ENCODE peak calls at places on chromosome 18, in eight cellular contexts. U is Calu3; S is fibroblast of the aortic adventitia; E is coronary artery; K is activated CD4-positive, alpha-beta T cell treated with anti-CD3 and anti-CD28 coated beads, Interleukin-2, amount 10 ng/mL, durations not matched to agents 7 days and 5 days; X is dermis microvascular lymphatic vessel endothelial cell; L is AG09319; O is OCI-LY7. C is an unnamed sample.

GRCh38 chr18:21129586-21130216 is 18.1 kb upstream of the ROCK1 start:
- DNase-seq in U (no peak), S (no peak), E (no peak), K (no peak), X (no peak), L (peak; percentile 67), O (no peak), C (no peak)

GRCh38 chr18:74063023-74063422 is 84.6 kb downstream of the FBXO15 start:
- DNase-seq in U (no peak), S (no peak), E (no peak), K (peak; percentile 35), X (no peak), L (no peak), O (peak; percentile 72), C (no peak)

GRCh38 chr18:22422909-22423548 is 5.3 kb upstream of the CTAGE1 start:
- DNase-seq in U (no peak), S (peak; percentile 92), E (no peak), K (no peak), X (peak; percentile 79), L (no peak), O (no peak), C (peak; percentile 64)

GRCh38 chr18:39935598-39935997 is 2019.4 kb upstream of the PIK3C3 start:
- DNase-seq in U (no peak), S (no peak), E (no peak), K (no peak), X (peak; percentile 40), L (no peak), O (no peak), C (no peak)

GRCh38 chr18:21203096-21203495 is 38.9 kb upstream of the GREB1L start:
- DNase-seq in U (no peak), S (no peak), E (no peak), K (no peak), X (no peak), L (no peak), O (no peak), C (no peak)

GRCh38 chr18:55489742-55490055 is 98.3 kb downstream of the TCF4 start:
- DNase-seq in U (no peak), S (no peak), E (no peak), K (no peak), X (peak; percentile 33), L (no peak), O (peak; percentile 48), C (no peak)

GRCh38 chr18:52685316-52685715 is 345.3 kb downstream of the DCC start:
- DNase-seq in U (no peak), S (no peak), E (no peak), K (no peak), X (no peak), L (no peak), O (no peak), C (no peak)

GRCh38 chr18:70075906-70076305 is 128.2 kb upstream of the CD226 start:
- DNase-seq in U (no peak), S (no peak), E (no peak), K (no peak), X (no peak), L (no peak), O (no peak), C (no peak)

GRCh38 chr18:37218022-37218590 is 347.5 kb downstream of the CELF4 start:
- DNase-seq in U (no peak), S (no peak), E (no peak), K (no peak), X (no peak), L (no peak), O (no peak), C (no peak)

GRCh38 chr18:46343940-46344372 is 239.8 kb downstream of the HAUS1 start:
- DNase-seq in U (peak; percentile 50), S (no peak), E (no peak), K (peak; percentile 64), X (peak; percentile 9), L (no peak), O (peak; percentile 79), C (peak; percentile 61)

GRCh38 chr18:12968619-12969018 is 20.8 kb downstream of the SEH1L start:
- DNase-seq in U (no peak), S (no peak), E (no peak), K (no peak), X (no peak), L (no peak), O (no peak), C (no peak)

GRCh38 chr18:39348757-39349156 is 1783.2 kb upstream of the CELF4 start:
- DNase-seq in U (no peak), S (no peak), E (no peak), K (no peak), X (no peak), L (no peak), O (no peak), C (no peak)

GRCh38 chr18:79903071-79903635 is 48.3 kb downstream of the SLC66A2 start:
- DNase-seq in U (no peak), S (no peak), E (no peak), K (no peak), X (no peak), L (no peak), O (no peak), C (no peak)

GRCh38 chr18:12236934-12237832 is 17.0 kb upstream of the CIDEA start:
- DNase-seq in U (peak; percentile 90), S (peak; percentile 56), E (no peak), K (peak; percentile 69), X (peak; percentile 65), L (peak; percentile 14), O (peak; percentile 51), C (peak; percentile 92)

GRCh38 chr18:4636957-4637356 is 181.8 kb upstream of the DLGAP1 start:
- DNase-seq in U (peak; percentile 47), S (no peak), E (no peak), K (no peak), X (no peak), L (no peak), O (peak; percentile 53), C (no peak)

GRCh38 chr18:23179416-23179815 is 44.1 kb downstream of the CABLES1 start:
- DNase-seq in U (no peak), S (no peak), E (no peak), K (no peak), X (no peak), L (no peak), O (no peak), C (no peak)

GRCh38 chr18:5122270-5122669 is 74.8 kb downstream of the AKAIN1 start:
- DNase-seq in U (no peak), S (no peak), E (no peak), K (no peak), X (no peak), L (no peak), O (no peak), C (no peak)

C was measured in aorta.